ENCODE peak calls at places on chromosomes 2 and 18, in four cellular contexts. One of them, this sample, is unnamed.
A peak's percentile ranks its signal among the peaks of the same experiment; 100 is the strongest.

GRCh38 chr2:32058130-32058529 is 5.2 kb upstream of the SPAST start:
- DNase-seq in spleen: no peak
- DNase-seq in progenitor cell of endocrine pancreas: no peak
- DNase-seq in stromal cell of bone marrow: no peak
- DNase-seq in this sample: no peak

GRCh38 chr2:128390991-128391630 is 72.4 kb upstream of the HS6ST1 start:
- DNase-seq in spleen: peak; percentile 22
- DNase-seq in progenitor cell of endocrine pancreas: no peak
- DNase-seq in stromal cell of bone marrow: no peak
- DNase-seq in this sample: no peak

GRCh38 chr18:44594779-44595467 is 85.8 kb upstream of the SETBP1 start:
- DNase-seq in progenitor cell of endocrine pancreas: no peak
- DNase-seq in spleen: no peak
- DNase-seq in stromal cell of bone marrow: peak; percentile 60
- DNase-seq in this sample: no peak

GRCh38 chr2:100274076-100274475 is 48.2 kb downstream of the LONRF2 start:
- DNase-seq in spleen: no peak
- DNase-seq in progenitor cell of endocrine pancreas: no peak
- DNase-seq in stromal cell of bone marrow: no peak
- DNase-seq in this sample: no peak

GRCh38 chr2:218605438-218605837 is 2.3 kb upstream of the PLCD4 start:
- DNase-seq in progenitor cell of endocrine pancreas: no peak
- DNase-seq in stromal cell of bone marrow: peak; percentile 75
- DNase-seq in spleen: no peak
- DNase-seq in this sample: no peak

GRCh38 chr18:59057969-59058368 is 81.7 kb upstream of the SEC11C start:
- DNase-seq in stromal cell of bone marrow: peak; percentile 75
- DNase-seq in progenitor cell of endocrine pancreas: no peak
- DNase-seq in spleen: no peak
- DNase-seq in this sample: no peak

GRCh38 chr18:9629709-9630108 is 15.3 kb upstream of the PPP4R1 start:
- DNase-seq in spleen: no peak
- DNase-seq in progenitor cell of endocrine pancreas: no peak
- DNase-seq in stromal cell of bone marrow: no peak
- DNase-seq in this sample: no peak

GRCh38 chr2:192885569-192886160 is 690.9 kb upstream of the TMEFF2 start:
- DNase-seq in progenitor cell of endocrine pancreas: no peak
- DNase-seq in stromal cell of bone marrow: no peak
- DNase-seq in spleen: no peak
- DNase-seq in this sample: no peak

GRCh38 chr2:118923371-118923770 is 18.6 kb upstream of the MARCO start:
- DNase-seq in stromal cell of bone marrow: no peak
- DNase-seq in spleen: no peak
- DNase-seq in progenitor cell of endocrine pancreas: no peak
- DNase-seq in this sample: no peak

GRCh38 chr2:222813177-222813843 is 47.5 kb upstream of the ACSL3 start:
- DNase-seq in progenitor cell of endocrine pancreas: no peak
- DNase-seq in stromal cell of bone marrow: no peak
- DNase-seq in spleen: no peak
- DNase-seq in this sample: no peak

GRCh38 chr2:98909381-98910211 is 26.4 kb downstream of the CRACDL start:
- DNase-seq in stromal cell of bone marrow: no peak
- DNase-seq in progenitor cell of endocrine pancreas: peak; percentile 69
- DNase-seq in spleen: peak; percentile 70
- DNase-seq in this sample: peak; percentile 72